ENCODE peak calls at places on chromosomes 3 and 15, in four cellular contexts. X is K562, S is WTC11, M is HepG2. H is an unnamed sample.

GRCh38 chr15:92910451-92910850 is 10.3 kb downstream of the CHD2 start:
- DNase-seq in X (no peak), S (no peak), M (no peak), H (no peak)

GRCh38 chr3:115655761-115656282 is 32.5 kb downstream of the GAP43 start:
- DNase-seq in X (no peak), S (no peak), M (no peak), H (no peak)

GRCh38 chr15:80343610-80344009 is 60.6 kb upstream of the ARNT2 start:
- DNase-seq in X (no peak), S (no peak), M (no peak), H (no peak)

GRCh38 chr3:74465652-74466415 is 148.6 kb downstream of the CNTN3 start:
- DNase-seq in X (no peak), S (peak; percentile 8), M (no peak), H (no peak)

GRCh38 chr3:4862973-4863372 is 116.3 kb upstream of the BHLHE40 start:
- DNase-seq in X (no peak), S (no peak), M (no peak), H (no peak)

GRCh38 chr3:46484911-46485696 is 12.7 kb upstream of the RTP3 start:
- DNase-seq in X (no peak), S (peak; percentile 40), M (no peak), H (no peak)

GRCh38 chr3:197518794-197519451 is 36.8 kb downstream of the BDH1 start:
- DNase-seq in X (no peak), S (no peak), M (no peak), H (no peak)

GRCh38 chr15:78098131-78098755 is 5.9 kb downstream of the SH2D7 start:
- DNase-seq in X (no peak), S (no peak), M (no peak), H (no peak)

GRCh38 chr3:58157649-58158048 is 53.1 kb downstream of the DNASE1L3 start:
- DNase-seq in X (no peak), S (no peak), M (no peak), H (no peak)

GRCh38 chr15:31393441-31394091 is 66.9 kb downstream of the KLF13 start:
- DNase-seq in X (no peak), S (no peak), M (no peak), H (no peak)

GRCh38 chr3:120416868-120417267 is 33.9 kb downstream of the FSTL1 start:
- DNase-seq in X (no peak), S (no peak), M (no peak), H (no peak)

GRCh38 chr15:47987908-47988532 is 132.8 kb upstream of the SLC24A5 start:
- DNase-seq in X (peak; percentile 17), S (no peak), M (peak; percentile 35), H (peak; percentile 38)

GRCh38 chr3:49566312-49566711 is 12.0 kb downstream of the BSN start:
- DNase-seq in X (no peak), S (no peak), M (no peak), H (no peak)

GRCh38 chr3:69212411-69213160 is 90.2 kb upstream of the LMOD3 start:
- DNase-seq in X (peak; percentile 5), S (no peak), M (peak; percentile 63), H (no peak)

GRCh38 chr3:32500880-32501784 is 1.5 kb downstream of the CMTM6 start:
- DNase-seq in X (no peak), S (no peak), M (no peak), H (no peak)

GRCh38 chr15:94322141-94322540 is 90.8 kb downstream of the MCTP2 start:
- DNase-seq in X (no peak), S (no peak), M (no peak), H (no peak)

GRCh38 chr3:187066228-187066995 is 72.9 kb downstream of the RPL39L start:
- DNase-seq in X (peak; percentile 73), S (peak; percentile 68), M (peak; percentile 65), H (no peak)

GRCh38 chr3:42118762-42119361 is 27.7 kb downstream of the TRAK1 start:
- DNase-seq in X (peak; percentile 60), S (peak; percentile 54), M (peak; percentile 74), H (peak; percentile 71)

GRCh38 chr15:51844747-51845426 is 15.4 kb downstream of the TMOD3 start:
- DNase-seq in X (no peak), S (no peak), M (no peak), H (no peak)

GRCh38 chr3:156764761-156765160 is 61.4 kb upstream of the LEKR1 start:
- DNase-seq in X (no peak), S (no peak), M (no peak), H (no peak)

GRCh38 chr3:31242026-31242455 is 290.7 kb upstream of the STT3B start:
- DNase-seq in X (no peak), S (no peak), M (no peak), H (no peak)

GRCh38 chr3:28022916-28023315 is 218.5 kb upstream of the CMC1 start:
- DNase-seq in X (no peak), S (no peak), M (no peak), H (no peak)

GRCh38 chr15:72231847-72232461 is 964 bp upstream of the PKM start:
- DNase-seq in X (peak; percentile 88), S (no peak), M (peak; percentile 63), H (no peak)

GRCh38 chr15:72230197-72231065 is 559 bp downstream of the PKM start:
- DNase-seq in X (peak; percentile 93), S (peak; percentile 81), M (peak; percentile 81), H (peak; percentile 51)

GRCh38 chr15:72229076-72229946 is 1.7 kb downstream of the PKM start:
- DNase-seq in X (peak; percentile 30), S (no peak), M (no peak), H (no peak)

GRCh38 chr15:72229947-72230196 is 1.1 kb downstream of the PKM start:
- DNase-seq in X (no peak), S (no peak), M (no peak), H (no peak)

GRCh38 chr15:72231066-72231846 is at the start of gene PKM:
- DNase-seq in X (peak; percentile 96), S (peak; percentile 99), M (peak; percentile 93), H (peak; percentile 84)
- TF ChIP-seq CREM in X (peak; percentile 47), S (peak; percentile 91), M (no peak), H (peak; percentile 74)

GRCh38 chr3:94225176-94225742 is 162.4 kb downstream of the NSUN3 start:
- DNase-seq in X (no peak), S (no peak), M (no peak), H (no peak)

GRCh38 chr3:94221829-94222228 is 159.0 kb downstream of the NSUN3 start:
- DNase-seq in X (no peak), S (no peak), M (no peak), H (no peak)

DNA sequence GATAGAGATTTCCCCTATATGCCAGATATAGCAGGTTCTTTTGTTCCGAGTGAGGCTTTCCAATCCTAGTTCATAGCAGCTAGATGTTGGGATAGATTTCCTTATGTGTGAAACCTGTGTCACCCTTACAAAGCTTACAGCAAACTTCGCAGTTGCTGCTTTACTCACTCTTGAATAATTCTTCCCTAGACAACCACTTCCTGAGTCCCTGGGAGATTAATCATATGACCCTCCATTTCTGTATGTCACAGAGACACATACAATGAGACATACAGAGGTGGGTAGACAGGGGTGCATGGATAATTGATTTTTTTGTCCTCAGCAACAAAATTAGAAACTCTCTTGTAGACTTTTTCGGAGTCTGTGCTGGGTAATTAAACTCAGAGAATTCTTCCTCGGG is 163.2 kb downstream of the NSUN3 start:
- DNase-seq in X (no peak), S (no peak), M (no peak), H (no peak)
- TF ChIP-seq CREM in X (no peak), S (no peak), M (no peak), H (no peak)

DNA sequence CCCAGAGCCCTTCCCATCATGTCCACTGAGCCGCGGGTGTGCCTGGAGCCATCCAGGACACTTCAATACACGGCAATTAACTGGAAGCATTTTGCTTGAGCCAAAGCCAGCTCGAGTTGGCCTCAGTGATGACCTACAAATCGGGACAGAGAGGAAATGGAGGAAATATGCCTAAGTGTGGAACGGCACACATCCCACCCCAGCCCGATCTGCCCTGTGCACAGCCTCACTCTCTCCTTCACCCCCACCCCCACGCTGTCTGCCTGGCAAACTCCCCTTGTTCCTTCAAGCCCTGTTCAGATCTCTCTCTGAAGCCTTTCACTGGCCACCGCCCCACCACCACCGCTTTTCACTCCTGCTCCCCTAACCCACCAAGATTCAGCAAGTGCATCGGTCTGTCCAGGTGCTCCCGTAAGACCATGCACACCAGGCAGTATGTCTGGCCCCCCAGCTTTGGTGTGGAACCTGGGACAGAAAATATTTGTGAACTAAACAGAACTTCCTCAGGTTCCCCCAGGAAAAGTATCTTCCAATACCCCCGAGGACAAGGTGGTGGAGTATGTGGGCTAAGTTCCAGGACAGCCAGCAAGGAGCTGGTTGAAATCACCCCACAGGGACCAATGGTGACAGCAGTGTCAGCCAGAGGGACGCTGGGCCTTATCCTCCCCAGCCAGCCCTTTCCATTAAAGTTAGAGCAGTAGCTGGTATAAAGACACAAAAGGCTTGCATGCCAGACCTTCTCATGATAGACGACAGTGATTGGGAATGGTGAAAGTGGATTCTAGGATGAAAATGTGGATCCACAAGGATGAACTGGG is 83.7 kb downstream of the VGLL4 start:
- DNase-seq in X (no peak), S (no peak), M (no peak), H (no peak)
- TF ChIP-seq CREM in X (no peak), S (no peak), M (no peak), H (no peak)

GRCh38 chr3:99637041-99637380 is 1.4 kb upstream of the COL8A1 start:
- DNase-seq in X (no peak), S (no peak), M (no peak), H (no peak)
- TF ChIP-seq CREM in X (no peak), S (no peak), M (no peak), H (no peak)

GRCh38 chr15:71278989-71279756 is 163.9 kb downstream of the THSD4 start:
- DNase-seq in X (no peak), S (no peak), M (peak; percentile 72), H (no peak)
- TF ChIP-seq CREM in X (no peak), S (no peak), M (no peak), H (no peak)

GRCh38 chr3:191380001-191380400 is 49.7 kb upstream of the UTS2B start:
- DNase-seq in X (no peak), S (no peak), M (no peak), H (no peak)

GRCh38 chr3:191376742-191377141 is 46.4 kb upstream of the UTS2B start:
- DNase-seq in X (no peak), S (no peak), M (no peak), H (no peak)

GRCh38 chr3:191382661-191383060 is 52.3 kb upstream of the UTS2B start:
- DNase-seq in X (no peak), S (no peak), M (no peak), H (no peak)

GRCh38 chr3:191379473-191379872 is 49.1 kb upstream of the UTS2B start:
- DNase-seq in X (no peak), S (no peak), M (no peak), H (no peak)

GRCh38 chr3:191378142-191378541 is 47.8 kb upstream of the UTS2B start:
- DNase-seq in X (no peak), S (no peak), M (no peak), H (no peak)
- TF ChIP-seq CREM in X (no peak), S (no peak), M (no peak), H (no peak)

H was measured in GM12878.